ENCODE peak calls at places on chromosomes 12 and 14, in ten cellular contexts. One of them, this sample, is unnamed.

GRCh38 chr14:90381011-90381790 is 15.6 kb upstream of the CALM1 start:
- DNase-seq in DND-41: no peak
- DNase-seq in activated naive CD8-positive, alpha-beta T cell treated with anti-CD3 and anti-CD28 coated beads for 36 hours: no peak
- DNase-seq in amniotic stem cell: no peak
- DNase-seq in cardiac muscle cell: peak
- DNase-seq in GM12864: no peak
- DNase-seq in GOT3: no peak
- DNase-seq in D341Med: no peak
- DNase-seq in AG09309: no peak
- DNase-seq in DMS153: no peak
- DNase-seq in this sample: peak

GRCh38 chr14:104888489-104889373 is 23.7 kb downstream of the CEP170B start:
- DNase-seq in amniotic stem cell: no peak
- DNase-seq in DMS153: no peak
- DNase-seq in cardiac muscle cell: no peak
- DNase-seq in activated naive CD8-positive, alpha-beta T cell treated with anti-CD3 and anti-CD28 coated beads for 36 hours: no peak
- DNase-seq in D341Med: no peak
- DNase-seq in DND-41: no peak
- DNase-seq in AG09309: no peak
- DNase-seq in GOT3: no peak
- DNase-seq in GM12864: no peak
- DNase-seq in this sample: no peak

GRCh38 chr12:113655919-113656318 is 184.2 kb upstream of the LHX5 start:
- DNase-seq in DND-41: no peak
- DNase-seq in AG09309: no peak
- DNase-seq in amniotic stem cell: no peak
- DNase-seq in activated naive CD8-positive, alpha-beta T cell treated with anti-CD3 and anti-CD28 coated beads for 36 hours: no peak
- DNase-seq in GOT3: no peak
- DNase-seq in DMS153: no peak
- DNase-seq in cardiac muscle cell: no peak
- DNase-seq in GM12864: no peak
- DNase-seq in D341Med: no peak
- DNase-seq in this sample: no peak

GRCh38 chr12:42140901-42141300 is 3.8 kb downstream of the GXYLT1 start:
- DNase-seq in cardiac muscle cell: peak
- DNase-seq in D341Med: no peak
- DNase-seq in GM12864: no peak
- DNase-seq in DMS153: no peak
- DNase-seq in GOT3: no peak
- DNase-seq in AG09309: no peak
- DNase-seq in DND-41: no peak
- DNase-seq in activated naive CD8-positive, alpha-beta T cell treated with anti-CD3 and anti-CD28 coated beads for 36 hours: no peak
- DNase-seq in amniotic stem cell: no peak
- DNase-seq in this sample: no peak

GRCh38 chr14:20112321-20112720 is 1.8 kb downstream of the OR4K17 start:
- DNase-seq in GOT3: no peak
- DNase-seq in D341Med: no peak
- DNase-seq in GM12864: no peak
- DNase-seq in activated naive CD8-positive, alpha-beta T cell treated with anti-CD3 and anti-CD28 coated beads for 36 hours: no peak
- DNase-seq in amniotic stem cell: no peak
- DNase-seq in DND-41: no peak
- DNase-seq in cardiac muscle cell: no peak
- DNase-seq in DMS153: no peak
- DNase-seq in AG09309: no peak
- DNase-seq in this sample: no peak

GRCh38 chr14:30005114-30005698 is 77.6 kb upstream of the PRKD1 start:
- DNase-seq in GM12864: peak
- DNase-seq in DMS153: peak
- DNase-seq in amniotic stem cell: no peak
- DNase-seq in GOT3: no peak
- DNase-seq in D341Med: peak
- DNase-seq in cardiac muscle cell: peak
- DNase-seq in DND-41: no peak
- DNase-seq in activated naive CD8-positive, alpha-beta T cell treated with anti-CD3 and anti-CD28 coated beads for 36 hours: no peak
- DNase-seq in AG09309: peak
- DNase-seq in this sample: peak

GRCh38 chr14:96682401-96682800 is 114.8 kb upstream of the VRK1 start:
- DNase-seq in cardiac muscle cell: no peak
- DNase-seq in GOT3: no peak
- DNase-seq in activated naive CD8-positive, alpha-beta T cell treated with anti-CD3 and anti-CD28 coated beads for 36 hours: no peak
- DNase-seq in D341Med: no peak
- DNase-seq in DND-41: no peak
- DNase-seq in AG09309: no peak
- DNase-seq in amniotic stem cell: no peak
- DNase-seq in DMS153: no peak
- DNase-seq in GM12864: no peak
- DNase-seq in this sample: no peak

GRCh38 chr12:96244826-96245225 is 50.7 kb downstream of the ELK3 start:
- DNase-seq in AG09309: no peak
- DNase-seq in DND-41: no peak
- DNase-seq in D341Med: no peak
- DNase-seq in GM12864: no peak
- DNase-seq in DMS153: no peak
- DNase-seq in cardiac muscle cell: no peak
- DNase-seq in activated naive CD8-positive, alpha-beta T cell treated with anti-CD3 and anti-CD28 coated beads for 36 hours: no peak
- DNase-seq in amniotic stem cell: no peak
- DNase-seq in GOT3: no peak
- DNase-seq in this sample: no peak

GRCh38 chr14:51028851-51029754 is 65.8 kb downstream of the TRIM9 start:
- DNase-seq in amniotic stem cell: no peak
- DNase-seq in AG09309: no peak
- DNase-seq in cardiac muscle cell: no peak
- DNase-seq in activated naive CD8-positive, alpha-beta T cell treated with anti-CD3 and anti-CD28 coated beads for 36 hours: no peak
- DNase-seq in DMS153: no peak
- DNase-seq in DND-41: no peak
- DNase-seq in GM12864: no peak
- DNase-seq in D341Med: no peak
- DNase-seq in GOT3: no peak
- DNase-seq in this sample: no peak

GRCh38 chr12:58894040-58894439 is 26.3 kb downstream of the LRIG3 start:
- DNase-seq in D341Med: no peak
- DNase-seq in AG09309: no peak
- DNase-seq in DMS153: no peak
- DNase-seq in activated naive CD8-positive, alpha-beta T cell treated with anti-CD3 and anti-CD28 coated beads for 36 hours: no peak
- DNase-seq in DND-41: no peak
- DNase-seq in GM12864: no peak
- DNase-seq in amniotic stem cell: no peak
- DNase-seq in cardiac muscle cell: no peak
- DNase-seq in GOT3: no peak
- DNase-seq in this sample: no peak

GRCh38 chr12:19576421-19576925 is 137.2 kb downstream of the AEBP2 start:
- DNase-seq in cardiac muscle cell: no peak
- DNase-seq in activated naive CD8-positive, alpha-beta T cell treated with anti-CD3 and anti-CD28 coated beads for 36 hours: no peak
- DNase-seq in GOT3: no peak
- DNase-seq in DMS153: no peak
- DNase-seq in DND-41: no peak
- DNase-seq in D341Med: no peak
- DNase-seq in AG09309: no peak
- DNase-seq in GM12864: no peak
- DNase-seq in amniotic stem cell: no peak
- DNase-seq in this sample: no peak

GRCh38 chr12:92444763-92445162 is 258.0 kb upstream of the PLEKHG7 start:
- DNase-seq in DMS153: no peak
- DNase-seq in DND-41: no peak
- DNase-seq in cardiac muscle cell: no peak
- DNase-seq in GOT3: no peak
- DNase-seq in D341Med: no peak
- DNase-seq in GM12864: peak
- DNase-seq in amniotic stem cell: no peak
- DNase-seq in activated naive CD8-positive, alpha-beta T cell treated with anti-CD3 and anti-CD28 coated beads for 36 hours: no peak
- DNase-seq in AG09309: no peak
- DNase-seq in this sample: no peak

GRCh38 chr12:124109760-124110159 is 136.7 kb downstream of the ZNF664 start:
- DNase-seq in D341Med: peak
- DNase-seq in AG09309: no peak
- DNase-seq in GM12864: peak
- DNase-seq in activated naive CD8-positive, alpha-beta T cell treated with anti-CD3 and anti-CD28 coated beads for 36 hours: peak
- DNase-seq in cardiac muscle cell: no peak
- DNase-seq in DND-41: peak
- DNase-seq in GOT3: no peak
- DNase-seq in DMS153: no peak
- DNase-seq in amniotic stem cell: no peak
- DNase-seq in this sample: no peak

GRCh38 chr12:93790472-93791152 is 113.4 kb downstream of the CRADD start:
- DNase-seq in AG09309: no peak
- DNase-seq in cardiac muscle cell: no peak
- DNase-seq in GM12864: no peak
- DNase-seq in GOT3: no peak
- DNase-seq in D341Med: no peak
- DNase-seq in amniotic stem cell: peak
- DNase-seq in activated naive CD8-positive, alpha-beta T cell treated with anti-CD3 and anti-CD28 coated beads for 36 hours: no peak
- DNase-seq in DMS153: no peak
- DNase-seq in DND-41: peak
- DNase-seq in this sample: no peak

GRCh38 chr12:65537978-65538377 is 259.5 kb downstream of the MSRB3 start:
- DNase-seq in GM12864: no peak
- DNase-seq in activated naive CD8-positive, alpha-beta T cell treated with anti-CD3 and anti-CD28 coated beads for 36 hours: no peak
- DNase-seq in amniotic stem cell: no peak
- DNase-seq in GOT3: no peak
- DNase-seq in cardiac muscle cell: no peak
- DNase-seq in AG09309: no peak
- DNase-seq in DND-41: no peak
- DNase-seq in D341Med: no peak
- DNase-seq in DMS153: no peak
- DNase-seq in this sample: no peak

GRCh38 chr12:107340920-107341319 is 247.6 kb upstream of the CRY1 start:
- DNase-seq in D341Med: no peak
- DNase-seq in DND-41: no peak
- DNase-seq in amniotic stem cell: no peak
- DNase-seq in cardiac muscle cell: no peak
- DNase-seq in activated naive CD8-positive, alpha-beta T cell treated with anti-CD3 and anti-CD28 coated beads for 36 hours: no peak
- DNase-seq in GOT3: no peak
- DNase-seq in GM12864: no peak
- DNase-seq in AG09309: no peak
- DNase-seq in DMS153: no peak
- DNase-seq in this sample: no peak

GRCh38 chr14:61101803-61102548 is 120.9 kb downstream of the SLC38A6 start:
- DNase-seq in GM12864: no peak
- DNase-seq in GOT3: no peak
- DNase-seq in AG09309: peak
- DNase-seq in cardiac muscle cell: peak
- DNase-seq in DMS153: peak
- DNase-seq in amniotic stem cell: no peak
- DNase-seq in activated naive CD8-positive, alpha-beta T cell treated with anti-CD3 and anti-CD28 coated beads for 36 hours: no peak
- DNase-seq in DND-41: no peak
- DNase-seq in D341Med: no peak
- DNase-seq in this sample: no peak

GRCh38 chr12:29895966-29896365 is 112.2 kb upstream of the TMTC1 start:
- DNase-seq in GOT3: no peak
- DNase-seq in DND-41: no peak
- DNase-seq in cardiac muscle cell: no peak
- DNase-seq in activated naive CD8-positive, alpha-beta T cell treated with anti-CD3 and anti-CD28 coated beads for 36 hours: no peak
- DNase-seq in DMS153: no peak
- DNase-seq in amniotic stem cell: no peak
- DNase-seq in D341Med: no peak
- DNase-seq in AG09309: no peak
- DNase-seq in GM12864: no peak
- DNase-seq in this sample: no peak

GRCh38 chr12:30806989-30807694 is 52.4 kb upstream of the CAPRIN2 start:
- DNase-seq in DMS153: peak
- DNase-seq in GM12864: peak
- DNase-seq in AG09309: no peak
- DNase-seq in amniotic stem cell: peak
- DNase-seq in activated naive CD8-positive, alpha-beta T cell treated with anti-CD3 and anti-CD28 coated beads for 36 hours: no peak
- DNase-seq in D341Med: peak
- DNase-seq in cardiac muscle cell: peak
- DNase-seq in DND-41: peak
- DNase-seq in GOT3: no peak
- DNase-seq in this sample: peak

GRCh38 chr14:33509927-33510535 is 440.8 kb downstream of the EGLN3 start:
- DNase-seq in AG09309: peak
- DNase-seq in GM12864: no peak
- DNase-seq in activated naive CD8-positive, alpha-beta T cell treated with anti-CD3 and anti-CD28 coated beads for 36 hours: no peak
- DNase-seq in GOT3: no peak
- DNase-seq in D341Med: no peak
- DNase-seq in cardiac muscle cell: no peak
- DNase-seq in DND-41: no peak
- DNase-seq in amniotic stem cell: no peak
- DNase-seq in DMS153: no peak
- DNase-seq in this sample: no peak

This sample was measured in NCI-H524 treated with DMSO at 0.1 percent for 48 hours.